ENCODE peak calls at places on chromosomes 3 and 15, in four cellular contexts. One of them, this sample, is unnamed.
A peak's percentile ranks its signal among the peaks of the same experiment; 100 is the strongest.

GRCh38 chr3:28859897-28860296 is 421.0 kb upstream of the RBMS3 start:
- DNase-seq in uterus: no peak
- DNase-seq in epithelial cell of esophagus: no peak
- DNase-seq in body of pancreas: no peak
- DNase-seq in this sample: no peak

GRCh38 chr3:118478706-118479276 is 555.9 kb downstream of the IGSF11 start:
- DNase-seq in body of pancreas: no peak
- DNase-seq in uterus: no peak
- DNase-seq in epithelial cell of esophagus: peak; percentile 71
- DNase-seq in this sample: no peak

GRCh38 chr3:194532591-194532990 is 45.8 kb upstream of the ATP13A3 start:
- DNase-seq in epithelial cell of esophagus: no peak
- DNase-seq in body of pancreas: no peak
- DNase-seq in uterus: no peak
- DNase-seq in this sample: no peak

GRCh38 chr3:104947946-104948345 is 418.8 kb upstream of the ALCAM start:
- DNase-seq in uterus: no peak
- DNase-seq in body of pancreas: no peak
- DNase-seq in epithelial cell of esophagus: no peak
- DNase-seq in this sample: no peak

GRCh38 chr15:32688151-32688639 is 29.6 kb upstream of the GREM1 start:
- DNase-seq in epithelial cell of esophagus: peak; percentile 86
- DNase-seq in uterus: no peak
- DNase-seq in body of pancreas: peak; percentile 91
- DNase-seq in this sample: no peak

GRCh38 chr15:65666257-65666656 is 44.5 kb downstream of the SLC24A1 start:
- DNase-seq in uterus: no peak
- DNase-seq in body of pancreas: no peak
- DNase-seq in epithelial cell of esophagus: peak; percentile 76
- DNase-seq in this sample: no peak

GRCh38 chr15:66862878-66863335 is 160.9 kb downstream of the SMAD6 start:
- DNase-seq in uterus: peak; percentile 84
- DNase-seq in epithelial cell of esophagus: peak; percentile 85
- DNase-seq in body of pancreas: peak; percentile 80
- DNase-seq in this sample: peak; percentile 87

GRCh38 chr15:52076889-52077781 is 35.4 kb downstream of the BCL2L10 start:
- DNase-seq in epithelial cell of esophagus: peak; percentile 99
- DNase-seq in uterus: no peak
- DNase-seq in body of pancreas: no peak
- DNase-seq in this sample: no peak

GRCh38 chr3:52434491-52435115 is 10.3 kb downstream of the SEMA3G start:
- DNase-seq in epithelial cell of esophagus: no peak
- DNase-seq in body of pancreas: no peak
- DNase-seq in uterus: no peak
- DNase-seq in this sample: peak; percentile 12

DNA sequence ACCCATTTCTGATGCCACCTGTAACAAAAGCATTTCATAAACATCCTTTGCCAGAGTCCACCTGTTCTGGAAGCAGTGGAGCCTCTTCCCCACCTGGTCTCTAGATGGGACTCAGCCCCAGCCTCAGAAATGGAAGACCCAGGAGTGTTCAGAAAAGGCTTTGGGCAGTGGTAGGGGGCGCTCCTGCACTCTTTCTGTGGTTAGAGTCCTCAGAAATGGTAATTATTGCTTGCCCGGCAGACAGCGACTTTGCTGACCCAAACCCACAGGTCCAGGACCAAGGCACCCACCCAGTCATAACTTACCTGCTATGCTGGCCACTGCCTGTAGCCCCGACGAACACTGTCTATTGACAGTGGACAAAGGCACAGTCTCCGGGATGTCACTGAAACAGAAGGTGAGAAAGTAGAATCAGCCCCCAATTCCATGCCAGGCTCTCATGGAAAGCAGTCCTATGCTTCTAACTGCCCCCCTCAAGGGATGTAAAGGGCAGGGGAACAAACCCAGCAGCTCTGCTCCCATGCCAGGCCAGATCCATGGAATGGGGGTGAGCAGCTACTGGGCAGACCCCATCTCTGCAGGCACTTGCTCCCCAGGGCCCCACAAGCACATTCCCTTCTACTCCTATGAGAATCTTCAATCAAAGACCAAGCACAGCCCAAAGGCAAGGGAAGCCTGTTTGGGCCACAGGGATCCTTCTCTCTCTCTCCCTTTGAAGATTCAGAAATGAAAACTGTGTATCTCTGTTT is 5.1 kb downstream of the ACAA1 start:
- DNase-seq in epithelial cell of esophagus: peak; percentile 44
- DNase-seq in uterus: no peak
- DNase-seq in body of pancreas: peak; percentile 43
- DNase-seq in this sample: no peak
- TF ChIP-seq CTCF in epithelial cell of esophagus: peak; percentile 47
- TF ChIP-seq CTCF in uterus: no peak
- TF ChIP-seq CTCF in body of pancreas: peak; percentile 8
- TF ChIP-seq CTCF in this sample: no peak

DNA sequence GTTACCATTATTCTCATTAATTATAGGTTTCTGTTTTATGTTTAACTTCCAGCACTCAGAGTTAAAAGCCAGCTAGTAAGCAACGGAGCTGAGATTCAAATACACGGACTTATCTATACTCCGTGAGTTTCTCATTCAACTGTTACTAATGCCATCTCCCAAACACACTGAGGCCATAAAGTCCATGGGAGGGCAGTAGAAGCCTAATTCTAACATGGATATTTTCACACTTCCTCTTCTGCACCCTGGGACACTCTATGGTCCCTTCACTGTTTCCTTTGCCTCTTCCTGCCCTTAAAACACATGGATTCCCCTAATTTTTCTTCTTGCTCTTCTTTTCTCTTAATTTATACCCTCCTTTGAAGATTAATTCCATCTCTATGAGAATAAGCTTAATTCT is 245.0 kb downstream of the KLF13 start:
- DNase-seq in uterus: no peak
- DNase-seq in epithelial cell of esophagus: peak; percentile 12
- DNase-seq in body of pancreas: no peak
- DNase-seq in this sample: no peak
- TF ChIP-seq CTCF in uterus: no peak
- TF ChIP-seq CTCF in epithelial cell of esophagus: peak; percentile 30
- TF ChIP-seq CTCF in body of pancreas: no peak
- TF ChIP-seq CTCF in this sample: no peak

GRCh38 chr15:78177447-78177873 is 28.3 kb downstream of the IDH3A start:
- DNase-seq in epithelial cell of esophagus: peak; percentile 39
- DNase-seq in uterus: no peak
- DNase-seq in body of pancreas: peak; percentile 70
- DNase-seq in this sample: no peak
- TF ChIP-seq CTCF in epithelial cell of esophagus: peak; percentile 77
- TF ChIP-seq CTCF in uterus: no peak
- TF ChIP-seq CTCF in body of pancreas: peak; percentile 79
- TF ChIP-seq CTCF in this sample: no peak

DNA sequence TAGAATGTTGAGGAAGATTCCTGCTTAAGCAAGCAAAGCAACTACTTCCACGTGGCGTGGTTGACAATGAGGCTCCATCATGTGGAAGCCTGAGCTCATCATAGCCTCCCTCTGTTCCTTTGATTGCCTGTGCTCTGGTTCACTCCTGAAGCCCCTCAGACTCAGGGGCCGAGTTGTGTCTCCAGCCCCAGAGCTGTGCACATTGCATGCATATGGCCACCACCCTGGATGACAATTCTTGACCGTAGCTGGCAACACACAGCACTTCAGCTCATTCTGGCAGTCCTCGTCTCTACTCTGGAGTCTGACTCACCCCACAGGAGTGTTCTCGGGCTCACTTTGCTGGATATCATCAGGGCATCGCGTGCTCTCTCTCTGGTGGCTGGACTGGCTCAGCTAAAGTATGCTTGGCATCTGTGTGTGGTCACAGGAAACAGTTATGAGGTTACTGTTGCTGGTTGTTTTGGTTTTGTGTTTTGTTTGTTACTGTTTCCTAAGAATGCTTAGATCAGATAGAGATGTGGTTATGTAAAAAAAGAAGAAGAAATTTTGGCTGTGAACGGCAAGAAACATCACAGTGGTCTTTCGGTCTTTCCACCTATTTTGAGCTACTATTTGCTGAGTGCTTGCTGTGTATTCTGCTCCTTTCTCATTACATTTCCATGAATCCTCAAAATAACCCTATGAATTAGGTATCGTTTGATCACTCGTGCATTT is 41.6 kb upstream of the MRPS22 start:
- DNase-seq in body of pancreas: no peak
- DNase-seq in uterus: peak; percentile 19
- DNase-seq in epithelial cell of esophagus: peak; percentile 87
- DNase-seq in this sample: no peak
- TF ChIP-seq CTCF in body of pancreas: no peak
- TF ChIP-seq CTCF in uterus: no peak
- TF ChIP-seq CTCF in epithelial cell of esophagus: no peak
- TF ChIP-seq CTCF in this sample: no peak

GRCh38 chr3:23712656-23713559 is 92.8 kb upstream of the UBE2E1 start:
- DNase-seq in body of pancreas: peak; percentile 34
- DNase-seq in epithelial cell of esophagus: peak; percentile 42
- DNase-seq in uterus: peak; percentile 80
- DNase-seq in this sample: no peak
- TF ChIP-seq CTCF in body of pancreas: no peak
- TF ChIP-seq CTCF in epithelial cell of esophagus: no peak
- TF ChIP-seq CTCF in uterus: peak; percentile 36
- TF ChIP-seq CTCF in this sample: no peak

GRCh38 chr3:76646921-76647562 is 392.9 kb upstream of the ROBO2 start:
- DNase-seq in body of pancreas: no peak
- DNase-seq in uterus: no peak
- DNase-seq in epithelial cell of esophagus: no peak
- DNase-seq in this sample: no peak
- TF ChIP-seq CTCF in body of pancreas: no peak
- TF ChIP-seq CTCF in uterus: no peak
- TF ChIP-seq CTCF in epithelial cell of esophagus: no peak
- TF ChIP-seq CTCF in this sample: no peak

This sample was measured in omental fat pad.